ENCODE peak calls at places on chromosomes 7 and 10, in nine cellular contexts. Y is left ventricle myocardium inferior; Z is CD8-positive, alpha-beta T cell; J is neural progenitor cell; R is psoas muscle; U is PC-3; E is heart right ventricle; D is mammary epithelial cell; F is upper lobe of right lung. K is an unnamed sample.

GRCh38 chr7:3371601-3372000 is 70.5 kb downstream of the SDK1 start:
- DNase-seq in Y (no peak), Z (no peak), J (no peak), R (no peak), U (no peak), E (no peak), D (no peak), F (no peak), K (no peak)

GRCh38 chr7:47968852-47969774 is 10.3 kb downstream of the HUS1 start:
- DNase-seq in Y (peak; percentile 58), Z (peak; percentile 50), J (peak; percentile 86), R (peak; percentile 31), U (peak; percentile 69), E (peak; percentile 64), D (no peak), F (no peak), K (no peak)

GRCh38 chr7:80929619-80930018 is 10.8 kb upstream of the SEMA3C start:
- DNase-seq in Y (no peak), Z (no peak), J (no peak), R (no peak), U (peak; percentile 76), E (no peak), D (peak; percentile 77), F (no peak), K (no peak)

GRCh38 chr10:55793024-55793423 is 568.0 kb downstream of the ZWINT start:
- DNase-seq in Y (no peak), Z (no peak), J (no peak), R (no peak), U (peak; percentile 82), E (no peak), D (peak; percentile 27), F (no peak), K (no peak)

GRCh38 chr10:60434418-60435046 is 44.9 kb upstream of the ANK3 start:
- DNase-seq in Y (no peak), Z (no peak), J (peak; percentile 61), R (no peak), U (peak; percentile 92), E (no peak), D (peak; percentile 32), F (no peak), K (peak; percentile 9)

GRCh38 chr10:95246582-95247051 is 44.2 kb downstream of the PDLIM1 start:
- DNase-seq in Y (peak; percentile 68), Z (peak; percentile 68), J (peak; percentile 91), R (peak; percentile 67), U (peak; percentile 74), E (peak; percentile 60), D (peak; percentile 51), F (peak; percentile 67), K (no peak)

GRCh38 chr10:50469778-50470193 is 154.0 kb downstream of the SGMS1 start:
- DNase-seq in Y (no peak), Z (no peak), J (no peak), R (peak; percentile 13), U (peak; percentile 26), E (no peak), D (no peak), F (no peak), K (no peak)

GRCh38 chr7:121382479-121382878 is 13.6 kb downstream of the FAM3C start:
- DNase-seq in Y (no peak), Z (no peak), J (no peak), R (no peak), U (no peak), E (no peak), D (no peak), F (no peak), K (no peak)

GRCh38 chr10:112953760-112954159 is 3.7 kb downstream of the TCF7L2 start:
- DNase-seq in Y (no peak), Z (no peak), J (no peak), R (no peak), U (peak; percentile 44), E (no peak), D (no peak), F (no peak), K (no peak)

GRCh38 chr10:72009430-72010081 is 45.4 kb downstream of the CHST3 start:
- DNase-seq in Y (peak; percentile 85), Z (no peak), J (peak; percentile 57), R (peak; percentile 93), U (no peak), E (peak; percentile 85), D (peak; percentile 91), F (peak; percentile 76), K (no peak)

GRCh38 chr10:26391701-26392695 is 46.1 kb upstream of the APBB1IP start:
- DNase-seq in Y (peak; percentile 15), Z (peak; percentile 12), J (peak; percentile 24), R (no peak), U (no peak), E (no peak), D (no peak), F (no peak), K (peak; percentile 14)

GRCh38 chr7:2735744-2736143 is 47.7 kb downstream of the AMZ1 start:
- DNase-seq in Y (no peak), Z (no peak), J (no peak), R (no peak), U (no peak), E (no peak), D (no peak), F (no peak), K (no peak)

GRCh38 chr10:108556176-108556575 is 1367.1 kb downstream of the XPNPEP1 start:
- DNase-seq in Y (no peak), Z (no peak), J (no peak), R (no peak), U (no peak), E (no peak), D (no peak), F (no peak), K (no peak)

GRCh38 chr10:20746856-20747255 is 150.3 kb downstream of the NEBL start:
- DNase-seq in Y (no peak), Z (no peak), J (no peak), R (no peak), U (no peak), E (no peak), D (no peak), F (no peak), K (no peak)

GRCh38 chr10:34580643-34581042 is 234.5 kb downstream of the PARD3 start:
- DNase-seq in Y (no peak), Z (no peak), J (no peak), R (no peak), U (peak; percentile 100), E (no peak), D (peak; percentile 81), F (no peak), K (no peak)

GRCh38 chr7:140674899-140675701 is 2.4 kb downstream of the ADCK2 start:
- DNase-seq in Y (no peak), Z (no peak), J (peak; percentile 66), R (no peak), U (peak; percentile 56), E (no peak), D (no peak), F (peak; percentile 30), K (peak; percentile 13)

GRCh38 chr10:101287183-101287830 is 58.0 kb upstream of the LBX1 start:
- DNase-seq in Y (no peak), Z (no peak), J (peak; percentile 31), R (no peak), U (no peak), E (no peak), D (no peak), F (no peak), K (no peak)

GRCh38 chr10:43160067-43160918 is 22.0 kb downstream of the CSGALNACT2 start:
- DNase-seq in Y (no peak), Z (no peak), J (no peak), R (no peak), U (peak; percentile 33), E (no peak), D (peak; percentile 76), F (no peak), K (no peak)

GRCh38 chr7:98949336-98950044 is 71.2 kb downstream of the TRRAP start:
- DNase-seq in Y (peak; percentile 64), Z (no peak), J (no peak), R (peak; percentile 29), U (no peak), E (peak; percentile 75), D (no peak), F (no peak), K (no peak)

GRCh38 chr10:63275094-63275493 is 142.0 kb downstream of the NRBF2 start:
- DNase-seq in Y (no peak), Z (no peak), J (no peak), R (no peak), U (no peak), E (no peak), D (no peak), F (no peak), K (no peak)

GRCh38 chr7:158127241-158127640 is 460.4 kb downstream of the PTPRN2 start:
- DNase-seq in Y (no peak), Z (no peak), J (no peak), R (no peak), U (no peak), E (no peak), D (no peak), F (peak; percentile 58), K (no peak)

GRCh38 chr7:114294036-114294435 is 120.6 kb upstream of the FOXP2 start:
- DNase-seq in Y (no peak), Z (no peak), J (no peak), R (no peak), U (no peak), E (no peak), D (no peak), F (no peak), K (no peak)

GRCh38 chr10:88063861-88064521 is 200.6 kb downstream of the PTEN start:
- DNase-seq in Y (no peak), Z (no peak), J (no peak), R (no peak), U (no peak), E (no peak), D (no peak), F (no peak), K (no peak)
- H3K4me1 ChIP-seq in Y (peaks cover 53% of the 10 kb centered on the region), Z (peaks cover 83% of the 10 kb centered on the region), J (peaks cover 4% of the 10 kb centered on the region), R (no peaks in the 10 kb centered on the region), U (no peaks in the 10 kb centered on the region), E (peaks cover 25% of the 10 kb centered on the region), D (no peaks in the 10 kb centered on the region), F (peaks cover 45% of the 10 kb centered on the region), K (peaks cover 11% of the 10 kb centered on the region)

GRCh38 chr7:56483861-56484550 is 367.8 kb upstream of the NUPR2 start:
- DNase-seq in Y (no peak), Z (no peak), J (no peak), R (no peak), U (no peak), E (no peak), D (no peak), F (no peak), K (no peak)
- H3K9me3 ChIP-seq in Y (peaks cover 100% of the 10 kb centered on the region), Z (no peaks in the 10 kb centered on the region), J (peaks cover 20% of the 10 kb centered on the region), R (peaks cover 5% of the 10 kb centered on the region), U (peaks cover 11% of the 10 kb centered on the region), E (no peaks in the 10 kb centered on the region), D (peaks cover 43% of the 10 kb centered on the region), F (peaks cover 9% of the 10 kb centered on the region), K (no peaks in the 10 kb centered on the region)

DNA sequence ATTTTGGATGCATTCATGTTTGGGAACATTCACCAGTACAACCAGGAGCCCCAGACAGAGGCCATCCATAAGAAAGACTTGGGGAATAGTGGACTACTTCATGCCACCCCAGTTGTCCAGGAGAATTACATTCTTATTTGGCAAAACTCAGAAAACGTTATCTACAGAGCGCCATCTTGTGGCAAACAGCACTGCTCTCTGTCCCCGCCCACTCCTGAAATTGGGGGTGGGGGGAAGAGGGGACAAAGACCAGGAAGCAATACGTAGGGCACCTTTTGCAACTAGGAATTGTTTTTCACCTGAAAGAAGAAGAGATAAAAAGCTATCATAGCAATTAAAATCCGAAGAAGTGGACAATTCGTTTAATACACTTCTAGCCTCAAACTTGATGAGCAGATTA is 134.6 kb upstream of the MGMT start:
- DNase-seq in Y (no peak), Z (no peak), J (peak; percentile 75), R (no peak), U (peak; percentile 16), E (no peak), D (no peak), F (no peak), K (no peak)
- TF ChIP-seq CTCF in Y (peak; percentile 62), Z (peak; percentile 30), J (peak; percentile 80), R (peak; percentile 36), U (peak; percentile 52), E (peak; percentile 50), D (no peak), F (peak; percentile 52), K (no peak)

GRCh38 chr10:130915065-130915464 is 396.5 kb downstream of the TCERG1L start:
- DNase-seq in Y (no peak), Z (no peak), J (no peak), R (no peak), U (no peak), E (no peak), D (no peak), F (no peak), K (no peak)
- H3K4me1 ChIP-seq in Y (no peaks in the 10 kb centered on the region), Z (no peaks in the 10 kb centered on the region), J (peaks cover 16% of the 10 kb centered on the region), R (no peaks in the 10 kb centered on the region), U (no peaks in the 10 kb centered on the region), E (no peaks in the 10 kb centered on the region), D (no peaks in the 10 kb centered on the region), F (no peaks in the 10 kb centered on the region), K (no peaks in the 10 kb centered on the region)

K was measured in pancreas.